ENCODE peak calls at places on chromosomes 2 and 18, in four cellular contexts. O is tibial nerve, J is endodermal cell, R is nephron progenitor cell. X is an unnamed sample.

GRCh38 chr18:41121116-41121826 is 833.8 kb upstream of the PIK3C3 start:
- DNase-seq in J (no peak), R (no peak), O (no peak), X (no peak)

GRCh38 chr2:136091899-136092298 is 26.1 kb downstream of the CXCR4 start:
- DNase-seq in J (no peak), R (no peak), O (no peak), X (no peak)

GRCh38 chr2:48600917-48601316 is 16.7 kb upstream of the GTF2A1L start:
- DNase-seq in J (no peak), R (no peak), O (no peak), X (no peak)

GRCh38 chr2:37501121-37501520 is 156.7 kb downstream of the QPCT start:
- DNase-seq in O (no peak), R (no peak), J (no peak), X (no peak)

GRCh38 chr18:32072321-32072720 is 19.4 kb upstream of the RNF138 start:
- DNase-seq in R (no peak), O (no peak), J (no peak), X (no peak)

GRCh38 chr18:79404567-79404910 is 8.8 kb downstream of the NFATC1 start:
- DNase-seq in O (no peak), J (no peak), R (no peak), X (no peak)

GRCh38 chr2:24122356-24123211 is 550 bp downstream of the PFN4 start:
- DNase-seq in R (no peak), J (no peak), O (no peak), X (no peak)

GRCh38 chr2:230930928-230931555 is 6.0 kb upstream of the GPR55 start:
- DNase-seq in J (peak), R (no peak), O (no peak), X (no peak)

GRCh38 chr2:173990970-173991819 is 26.0 kb upstream of the SP3 start:
- DNase-seq in R (no peak), O (peak), J (no peak), X (no peak)

GRCh38 chr2:219420687-219421086 is 2.5 kb downstream of the DES start:
- DNase-seq in J (no peak), O (no peak), R (no peak), X (no peak)

GRCh38 chr2:96816836-96817702 is 1.0 kb downstream of the CNNM3 start:
- DNase-seq in J (peak), R (peak), O (no peak), X (no peak)

GRCh38 chr2:9780368-9781130 is 62.7 kb upstream of the TAF1B start:
- DNase-seq in J (no peak), O (no peak), R (no peak), X (no peak)

GRCh38 chr2:33583194-33583938 is 15.7 kb downstream of the FAM98A start:
- DNase-seq in J (peak), O (peak), R (peak), X (no peak)

GRCh38 chr2:238868616-238869292 is 20.9 kb downstream of the TWIST2 start:
- DNase-seq in O (peak), R (no peak), J (peak), X (no peak)

GRCh38 chr2:147255812-147256211 is 589.0 kb upstream of the ACVR2A start:
- DNase-seq in R (no peak), O (no peak), J (no peak), X (no peak)

GRCh38 chr2:55052087-55053061 is 2.1 kb upstream of the RTN4 start:
- DNase-seq in O (no peak), R (no peak), J (no peak), X (no peak)

GRCh38 chr2:67572721-67573485 is 175.8 kb downstream of the ETAA1 start:
- DNase-seq in O (no peak), J (no peak), R (no peak), X (no peak)

GRCh38 chr18:58593930-58594329 is 35.0 kb downstream of the ALPK2 start:
- DNase-seq in J (peak), R (no peak), O (no peak), X (no peak)

GRCh38 chr2:37890893-37891495 is 34.1 kb upstream of the RMDN2 start:
- DNase-seq in J (peak), R (peak), O (peak), X (peak)

GRCh38 chr18:46243095-46243494 is 138.9 kb downstream of the HAUS1 start:
- DNase-seq in J (no peak), O (no peak), R (no peak), X (no peak)

GRCh38 chr2:188979119-188979729 is 5.1 kb downstream of the COL3A1 start:
- DNase-seq in O (no peak), R (no peak), J (no peak), X (no peak)

DNA sequence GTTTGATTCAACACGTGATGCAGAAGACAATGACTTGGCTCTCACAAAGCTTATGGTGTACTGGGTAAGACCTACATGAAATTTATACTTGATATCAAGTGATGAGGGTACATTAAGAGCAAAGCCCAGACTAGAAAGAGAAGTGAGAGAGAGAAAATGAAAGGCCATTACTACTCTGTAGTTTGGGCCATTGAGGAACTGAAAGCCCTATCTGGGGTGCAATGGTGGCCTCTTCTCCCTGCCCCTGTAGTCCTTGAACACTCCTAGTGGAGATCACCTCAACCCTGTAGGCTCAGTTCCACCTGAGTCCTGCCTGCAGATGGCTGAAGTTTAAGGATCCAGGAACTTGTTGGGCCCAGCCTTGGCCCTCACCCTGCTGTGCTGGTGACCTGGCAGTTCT is 569.8 kb upstream of the MEX3C start:
- DNase-seq in J (no peak), O (no peak), R (no peak), X (no peak)
- TF ChIP-seq CTCF in J (no peak), O (no peak), R (no peak), X (no peak)

DNA sequence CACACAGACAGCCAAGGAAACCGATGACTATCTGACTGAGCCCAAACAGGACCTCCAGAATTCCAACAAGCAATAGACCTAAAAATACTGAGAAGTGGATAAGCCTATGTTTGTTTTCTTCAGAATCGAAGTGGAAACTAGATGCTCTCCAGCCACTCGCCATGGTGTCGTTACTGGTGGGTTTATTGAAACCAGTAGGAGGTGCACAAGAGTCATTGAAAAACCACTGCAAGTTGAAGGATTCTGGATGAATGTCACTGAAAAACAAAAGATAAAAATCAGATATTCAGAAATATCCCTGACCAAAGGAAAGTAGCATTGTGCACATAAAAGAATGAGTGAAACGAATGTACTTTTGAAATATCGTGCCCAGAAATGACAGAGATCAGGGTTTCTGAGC is 15.3 kb downstream of the TM4SF20 start:
- DNase-seq in R (no peak), O (no peak), J (peak), X (no peak)
- TF ChIP-seq CTCF in R (no peak), O (no peak), J (peak), X (peak)

GRCh38 chr2:26401739-26402541 is at the start of gene DRC1:
- DNase-seq in J (peak), R (peak), O (no peak), X (peak)
- TF ChIP-seq CTCF in J (peak), R (no peak), O (no peak), X (no peak)

GRCh38 chr2:234880551-234881211 is 71.1 kb upstream of the SH3BP4 start:
- DNase-seq in J (no peak), O (peak), R (no peak), X (no peak)
- TF ChIP-seq CTCF in J (no peak), O (no peak), R (no peak), X (no peak)

DNA sequence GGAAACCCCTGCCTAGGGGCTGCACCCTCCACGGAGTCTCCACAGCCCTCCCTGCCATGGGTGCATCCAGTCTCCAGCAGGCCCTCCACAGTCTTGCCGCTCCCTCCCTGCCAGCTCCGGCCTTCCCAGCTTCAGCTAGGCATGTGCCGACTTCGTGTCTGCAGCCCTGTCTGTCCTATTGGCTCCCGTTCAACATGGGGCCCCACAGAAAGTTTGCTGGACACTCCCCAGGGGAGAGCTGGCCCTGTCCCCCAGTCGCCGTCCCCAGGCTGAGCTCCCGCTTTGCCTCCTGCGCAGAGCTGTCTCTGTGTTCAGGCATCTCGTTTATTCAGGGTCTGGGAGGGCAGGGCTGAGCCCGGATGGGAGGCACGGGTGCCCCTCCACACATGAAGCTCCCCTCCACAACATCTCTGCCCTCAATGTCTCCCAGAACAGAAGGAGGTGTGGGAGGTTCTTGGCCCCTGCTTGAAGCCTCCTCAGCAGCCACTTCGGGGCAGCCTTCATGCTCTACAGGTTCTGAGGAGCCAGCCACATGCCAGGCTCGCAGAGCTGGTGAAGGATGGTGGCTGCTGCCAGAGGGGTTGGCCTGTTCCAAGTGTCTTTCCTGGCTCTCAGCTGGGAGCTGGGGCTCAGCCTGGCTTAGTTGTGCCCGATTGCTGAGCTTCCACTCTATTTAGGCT is 120.1 kb upstream of the PXDN start:
- DNase-seq in J (peak), O (no peak), R (no peak), X (no peak)
- TF ChIP-seq CTCF in J (no peak), O (no peak), R (no peak), X (no peak)